ENCODE peak calls at places on chromosomes 3 and 15, in five cellular contexts. I, B, C, F and M are unnamed samples.

GRCh38 chr3:128497305-128498126 is 4.5 kb upstream of the GATA2 start:
- DNase-seq in B (peak; percentile 85), C (peak; percentile 95), I (peak; percentile 84), F (peak; percentile 38), M (peak; percentile 89)

GRCh38 chr15:83404143-83404542 is 43.0 kb upstream of the SH3GL3 start:
- DNase-seq in C (no peak), F (no peak), I (no peak), B (no peak), M (no peak)

GRCh38 chr15:86178845-86179244 is 99.2 kb downstream of the AGBL1 start:
- DNase-seq in I (peak; percentile 19), C (peak; percentile 33), F (no peak), B (no peak), M (peak; percentile 21)

GRCh38 chr3:125231895-125232294 is 19.3 kb upstream of the SLC12A8 start:
- DNase-seq in C (no peak), F (peak; percentile 82), I (no peak), B (no peak), M (no peak)

GRCh38 chr3:30752961-30753360 is 141.5 kb downstream of the GADL1 start:
- DNase-seq in F (peak; percentile 74), B (no peak), C (no peak), I (no peak), M (no peak)

GRCh38 chr3:129314757-129315385 is 36.2 kb downstream of the HMCES start:
- DNase-seq in F (peak; percentile 95), B (peak; percentile 74), I (peak; percentile 86), C (peak; percentile 97), M (peak; percentile 97)

GRCh38 chr3:151345854-151346253 is 16.5 kb upstream of the P2RY13 start:
- DNase-seq in I (no peak), F (peak; percentile 77), C (no peak), B (no peak), M (no peak)

GRCh38 chr3:122104515-122105194 is 49.5 kb downstream of the CD86 start:
- DNase-seq in C (no peak), B (no peak), F (no peak), I (no peak), M (no peak)

GRCh38 chr3:172938788-172939187 is 188.3 kb downstream of the ECT2 start:
- DNase-seq in I (no peak), B (no peak), F (peak; percentile 29), C (no peak), M (no peak)

GRCh38 chr3:79032686-79033318 is 735.0 kb downstream of the ROBO1 start:
- DNase-seq in F (peak; percentile 75), I (peak; percentile 22), C (peak; percentile 33), B (no peak), M (no peak)

GRCh38 chr15:40338041-40338657 is 2.6 kb downstream of the CCDC9B start:
- DNase-seq in I (peak; percentile 80), F (peak; percentile 76), B (peak; percentile 69), C (peak; percentile 89), M (peak; percentile 90)

GRCh38 chr15:59691194-59691805 is 2.2 kb upstream of the BNIP2 start:
- DNase-seq in C (peak; percentile 46), I (peak; percentile 23), F (peak; percentile 71), B (no peak), M (peak; percentile 30)

GRCh38 chr3:182947892-182948291 is 32.4 kb downstream of the DCUN1D1 start:
- DNase-seq in I (no peak), B (no peak), C (no peak), F (no peak), M (no peak)
- TF ChIP-seq CTCF in I (no peak), B (no peak), C (peak; percentile 35), F (no peak), M (no peak)

GRCh38 chr3:58333206-58334012 is 717 bp downstream of the PXK start:
- DNase-seq in B (no peak), C (peak; percentile 19), I (peak; percentile 22), F (peak; percentile 29), M (peak; percentile 35)

GRCh38 chr3:58334013-58334321 is 1.3 kb downstream of the PXK start:
- DNase-seq in F (no peak), B (no peak), C (no peak), I (no peak), M (no peak)

GRCh38 chr3:58329922-58330413 is 2.7 kb upstream of the PXK start:
- DNase-seq in I (no peak), F (no peak), B (no peak), C (no peak), M (no peak)

GRCh38 chr3:58331593-58332152 is 1.0 kb upstream of the PXK start:
- DNase-seq in I (no peak), C (no peak), B (no peak), F (no peak), M (no peak)

DNA sequence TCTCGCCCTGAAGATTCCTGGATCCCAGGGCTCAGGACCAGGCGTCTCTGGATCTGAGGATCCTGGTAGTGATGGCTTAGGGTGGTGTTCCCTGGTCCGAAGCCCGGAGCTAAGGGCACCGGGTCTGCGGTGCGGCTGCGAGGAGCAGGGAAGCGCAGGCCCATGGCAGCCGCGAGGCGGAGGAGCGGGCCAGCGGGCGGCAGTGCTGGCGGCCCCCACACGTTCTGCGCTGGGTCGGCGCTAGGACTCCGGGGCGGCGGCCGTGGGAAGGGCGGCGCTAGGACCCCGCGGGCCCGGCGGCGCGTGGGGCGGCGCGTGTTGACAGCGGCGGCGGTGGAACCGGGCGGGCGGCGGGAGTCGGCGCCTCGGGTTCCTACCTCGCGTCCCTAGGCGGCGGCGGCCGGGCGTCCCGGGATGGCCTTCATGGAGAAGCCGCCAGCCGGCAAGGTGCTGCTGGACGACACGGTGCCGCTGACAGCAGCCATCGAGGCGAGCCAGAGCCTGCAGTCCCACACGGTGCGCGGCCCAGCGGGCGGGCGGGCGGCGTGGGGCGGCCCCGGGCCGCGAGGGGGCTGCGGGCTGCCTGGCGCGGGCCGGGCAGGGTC is at the start of gene PXK:
- DNase-seq in F (peak; percentile 88), C (peak; percentile 72), I (peak; percentile 77), B (peak; percentile 58), M (peak; percentile 85)
- TF ChIP-seq CTCF in F (no peak), C (no peak), I (no peak), B (peak; percentile 17), M (no peak)

DNA sequence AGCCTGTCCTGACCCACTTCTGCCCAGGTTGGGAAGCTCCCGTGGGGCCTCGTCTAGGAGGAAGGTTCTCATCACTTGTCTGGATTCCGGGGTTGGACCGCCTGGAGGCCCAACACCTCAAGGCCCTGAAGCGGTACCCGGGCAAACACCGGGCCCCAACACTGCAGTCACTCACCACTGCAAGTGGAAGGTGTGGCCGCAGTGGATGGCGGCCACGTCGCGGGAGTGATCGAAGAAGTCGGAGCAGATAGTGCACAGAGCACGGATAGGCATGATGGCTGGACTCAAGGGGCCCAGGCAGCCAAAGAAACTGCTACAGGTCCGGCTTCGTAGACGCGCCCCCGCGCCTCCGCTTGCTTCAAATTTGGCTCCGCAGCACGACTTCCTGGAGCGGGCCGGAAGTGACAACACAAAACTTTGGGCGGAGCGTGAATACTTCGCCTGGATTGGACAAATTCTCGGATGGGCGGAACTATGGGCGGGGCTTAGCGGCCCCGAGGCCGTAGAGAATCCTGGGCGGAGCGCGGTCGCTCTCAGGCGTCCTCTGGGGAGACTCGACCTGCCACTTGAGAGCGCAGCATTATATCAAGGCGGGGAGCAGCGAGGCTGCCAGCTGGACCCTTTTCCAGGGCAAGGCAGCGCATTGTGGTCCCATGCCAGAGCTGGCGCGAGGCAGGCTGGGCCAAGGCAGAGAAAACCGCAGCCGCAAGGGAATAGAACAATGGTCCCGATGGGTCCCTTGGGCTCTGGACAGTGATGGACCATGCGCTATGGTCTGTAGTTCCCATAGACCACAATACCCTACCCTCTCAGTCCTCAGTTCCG is at the start of gene TRAIP:
- DNase-seq in I (peak; percentile 91), B (peak; percentile 85), C (peak; percentile 91), F (peak; percentile 94), M (peak; percentile 97)
- TF ChIP-seq CTCF in I (no peak), B (no peak), C (no peak), F (no peak), M (no peak)

GRCh38 chr3:119034256-119035013 is at the start of gene IGSF11:
- DNase-seq in F (peak; percentile 50), C (peak; percentile 85), I (peak; percentile 81), B (peak; percentile 81), M (peak; percentile 87)
- TF ChIP-seq CTCF in F (peak; percentile 40), C (peak; percentile 32), I (peak; percentile 51), B (peak; percentile 76), M (peak; percentile 55)

DNA sequence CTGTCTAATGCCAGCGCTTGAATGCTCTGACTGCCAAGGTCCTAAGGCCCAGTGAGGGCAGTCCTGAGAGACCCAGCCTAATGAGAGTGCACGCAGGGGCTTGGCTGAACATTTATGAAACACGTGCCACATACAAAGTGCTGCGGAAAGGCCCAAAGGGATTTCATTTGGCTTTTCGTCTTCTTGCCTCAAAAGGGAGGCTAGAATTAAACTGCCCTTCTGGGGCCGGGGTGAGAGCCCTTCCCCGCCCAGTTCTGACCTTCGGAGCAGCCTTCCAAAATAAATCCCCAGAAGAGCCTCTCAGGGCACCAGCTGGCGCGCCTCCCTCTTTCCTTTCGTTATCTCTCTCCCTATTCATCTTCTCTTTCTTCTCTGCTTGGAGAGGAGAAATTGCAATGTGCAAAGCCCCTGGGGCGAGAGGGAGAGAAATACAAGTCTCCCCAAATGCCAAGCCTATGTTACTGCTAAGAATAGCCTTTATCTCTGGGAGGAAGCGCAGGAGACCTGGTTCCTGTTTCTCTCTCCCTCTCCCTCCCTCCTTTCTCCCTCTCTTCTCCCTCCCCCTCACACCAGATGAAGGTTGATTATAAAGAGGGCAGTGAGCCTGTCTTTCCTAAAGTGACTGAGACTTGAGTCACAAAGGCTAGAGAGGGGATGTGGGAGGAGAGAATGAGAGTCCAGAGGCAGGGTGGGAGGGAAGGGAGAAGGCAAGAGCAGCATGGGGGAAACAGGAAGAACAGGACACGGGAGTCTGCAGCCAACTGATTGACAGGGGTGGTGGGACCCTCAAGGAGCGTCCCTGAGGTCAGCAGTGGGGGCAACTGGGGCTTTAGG is 36.7 kb upstream of the NDUFB4 start:
- DNase-seq in B (no peak), I (peak; percentile 39), C (peak; percentile 58), F (peak; percentile 59), M (peak; percentile 74)
- TF ChIP-seq CTCF in B (no peak), I (peak; percentile 44), C (no peak), F (no peak), M (peak; percentile 62)

DNA sequence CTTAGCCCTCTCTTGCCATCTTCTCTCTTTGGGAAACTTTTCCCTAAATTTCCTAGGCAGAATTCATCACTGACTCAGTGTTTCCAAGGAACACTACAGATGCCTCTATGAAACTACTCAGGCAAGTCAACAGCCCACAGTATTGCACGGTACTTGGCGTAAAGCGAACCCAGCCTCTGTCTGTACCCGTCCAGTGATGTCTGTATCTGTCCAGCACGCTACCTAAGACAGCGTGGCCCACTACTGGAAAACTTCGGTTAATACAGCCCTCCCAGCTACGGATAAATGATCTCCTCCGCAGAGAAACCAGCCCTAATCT is 467 bp downstream of the SKIC8 start:
- DNase-seq in C (no peak), I (no peak), B (no peak), F (peak; percentile 34), M (no peak)
- TF ChIP-seq CTCF in C (no peak), I (no peak), B (no peak), F (no peak), M (no peak)

GRCh38 chr3:189340680-189341460 is 169.1 kb downstream of the TPRG1 start:
- DNase-seq in F (no peak), B (no peak), I (peak; percentile 9), C (peak; percentile 59), M (no peak)
- TF ChIP-seq CTCF in F (peak; percentile 9), B (peak; percentile 28), I (no peak), C (peak; percentile 58), M (peak; percentile 33)